ENCODE peak calls at places on chromosomes 2 and 18, in eight cellular contexts. A is brain microvascular endothelial cell; L is fibroblast of lung; D is neural crest cell; C is CD8-positive, alpha-beta T cell; K is GM13977; H is fibroblast of the aortic adventitia; S is endothelial cell. W is an unnamed sample.

GRCh38 chr18:42514522-42514921 is 559.5 kb downstream of the PIK3C3 start:
- DNase-seq in L (peak), H (peak), D (no peak), C (no peak), A (peak), K (no peak), S (no peak), W (no peak)

GRCh38 chr2:158745067-158745865 is 49.9 kb upstream of the DAPL1 start:
- DNase-seq in C (peak), A (peak), D (peak), K (peak), S (peak), L (peak), H (peak), W (peak)

GRCh38 chr2:39778233-39778632 is 825 bp downstream of the THUMPD2 start:
- DNase-seq in A (no peak), S (no peak), L (no peak), K (no peak), D (no peak), H (no peak), C (no peak), W (no peak)

GRCh38 chr18:13500227-13500865 is 226.0 kb downstream of the FAM210A start:
- DNase-seq in S (peak), C (no peak), K (no peak), L (peak), A (peak), D (peak), H (peak), W (peak)

GRCh38 chr2:648476-649424 is 28.5 kb downstream of the TMEM18 start:
- DNase-seq in A (no peak), S (peak), L (no peak), H (no peak), K (no peak), D (no peak), C (no peak), W (no peak)

GRCh38 chr2:237299897-237300296 is 114.1 kb downstream of the COL6A3 start:
- DNase-seq in S (no peak), C (no peak), A (peak), L (peak), D (no peak), H (peak), K (no peak), W (peak)

GRCh38 chr2:24972315-24972958 is 682 bp upstream of the DNAJC27 start:
- DNase-seq in D (peak), C (peak), K (peak), L (peak), A (peak), S (peak), H (peak), W (no peak)

GRCh38 chr2:140865851-140866250 is 1265.0 kb downstream of the LRP1B start:
- DNase-seq in L (no peak), H (no peak), A (no peak), K (no peak), S (no peak), C (no peak), D (no peak), W (no peak)

GRCh38 chr2:153477096-153477555 is 1.4 kb downstream of the RPRM start:
- DNase-seq in K (peak), C (no peak), D (peak), L (no peak), S (peak), H (no peak), A (no peak), W (no peak)

GRCh38 chr2:152088006-152088405 is 10.8 kb downstream of the CACNB4 start:
- DNase-seq in L (no peak), A (no peak), D (no peak), C (no peak), S (no peak), K (no peak), H (no peak), W (no peak)

GRCh38 chr18:23134780-23135678 is at the start of gene CABLES1:
- DNase-seq in A (peak), S (peak), K (peak), L (peak), H (peak), D (peak), C (no peak), W (no peak)

GRCh38 chr18:6039055-6039454 is 143.7 kb upstream of the TMEM200C start:
- DNase-seq in C (no peak), D (no peak), A (peak), S (no peak), L (peak), K (no peak), H (peak), W (no peak)

GRCh38 chr18:29616885-29617284 is 1425.7 kb downstream of the DSC3 start:
- DNase-seq in S (no peak), D (no peak), K (no peak), H (no peak), C (no peak), A (no peak), L (no peak), W (no peak)

GRCh38 chr2:191617589-191617988 is 60.3 kb upstream of the NABP1 start:
- DNase-seq in K (peak), A (no peak), D (no peak), L (no peak), C (peak), S (no peak), H (no peak), W (no peak)

GRCh38 chr2:69811591-69811990 is 17.9 kb upstream of the GMCL1 start:
- DNase-seq in A (no peak), S (no peak), K (no peak), D (no peak), L (no peak), C (no peak), H (no peak), W (no peak)

GRCh38 chr2:219441451-219442205 is 7.0 kb downstream of the SPEG start:
- DNase-seq in D (no peak), S (no peak), L (peak), K (peak), A (no peak), C (peak), H (peak), W (no peak)

GRCh38 chr2:176085861-176086771 is 2.4 kb upstream of the EVX2 start:
- DNase-seq in A (no peak), K (peak), C (no peak), D (no peak), H (peak), S (peak), L (peak), W (no peak)

DNA sequence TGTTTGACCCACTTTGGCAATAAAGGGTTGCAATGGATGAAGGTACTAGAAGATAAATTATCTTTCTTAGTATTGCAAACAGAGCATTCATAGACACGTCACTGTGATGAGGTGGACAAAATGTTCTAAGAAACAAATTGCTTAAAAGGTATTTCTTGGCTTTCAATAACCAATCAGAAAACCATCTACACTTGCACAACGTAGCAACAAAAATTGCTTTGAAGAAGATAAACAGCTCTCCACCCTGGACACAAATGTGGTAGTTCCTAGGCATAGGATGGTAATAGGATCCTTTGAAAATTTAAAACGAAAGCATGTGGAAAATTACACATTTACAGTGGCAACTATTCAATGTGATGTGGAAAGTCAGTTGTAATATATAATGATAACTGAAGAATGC is 439.9 kb upstream of the ETAA1 start:
- DNase-seq in C (no peak), S (no peak), H (peak), A (no peak), D (no peak), L (no peak), K (no peak), W (no peak)
- TF ChIP-seq CTCF in C (no peak), S (no peak), H (no peak), A (no peak), D (no peak), L (no peak), K (no peak), W (no peak)

GRCh38 chr2:161556440-161556839 is 67.8 kb upstream of the SLC4A10 start:
- DNase-seq in S (no peak), L (no peak), K (no peak), H (no peak), A (no peak), D (no peak), C (no peak), W (no peak)
- TF ChIP-seq CTCF in S (no peak), L (no peak), K (peak), H (no peak), A (no peak), D (peak), C (no peak), W (no peak)

DNA sequence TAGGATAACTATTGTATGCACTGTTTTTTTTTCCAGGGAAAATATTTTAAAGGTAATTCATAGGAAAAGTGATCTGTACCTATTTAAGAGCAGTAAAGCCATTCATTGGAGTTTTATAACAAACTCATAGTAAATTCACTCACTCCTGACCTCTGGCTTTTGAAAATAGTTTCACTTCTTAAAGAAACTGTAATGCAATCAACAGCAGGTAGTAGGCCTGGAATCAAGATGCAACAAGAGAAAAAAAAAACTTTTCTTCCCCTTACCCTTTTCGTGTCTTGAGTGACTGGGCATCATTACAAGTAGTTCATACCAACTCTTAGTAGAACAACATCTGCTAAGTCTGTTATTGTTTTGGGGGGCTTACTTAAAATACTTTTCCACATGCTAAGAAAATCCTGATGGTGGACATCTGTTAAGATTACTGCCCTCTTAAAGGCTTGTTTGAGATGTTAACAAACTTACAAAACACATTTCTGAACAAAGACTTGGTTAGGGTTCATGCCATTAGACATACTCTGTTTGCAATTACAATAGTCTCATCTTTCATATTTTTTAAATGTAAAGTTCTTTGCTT is 164.2 kb upstream of the FOSL2 start:
- DNase-seq in S (no peak), C (no peak), K (no peak), L (no peak), H (peak), D (no peak), A (no peak), W (no peak)
- TF ChIP-seq CTCF in S (peak), C (peak), K (no peak), L (no peak), H (no peak), D (peak), A (no peak), W (no peak)

DNA sequence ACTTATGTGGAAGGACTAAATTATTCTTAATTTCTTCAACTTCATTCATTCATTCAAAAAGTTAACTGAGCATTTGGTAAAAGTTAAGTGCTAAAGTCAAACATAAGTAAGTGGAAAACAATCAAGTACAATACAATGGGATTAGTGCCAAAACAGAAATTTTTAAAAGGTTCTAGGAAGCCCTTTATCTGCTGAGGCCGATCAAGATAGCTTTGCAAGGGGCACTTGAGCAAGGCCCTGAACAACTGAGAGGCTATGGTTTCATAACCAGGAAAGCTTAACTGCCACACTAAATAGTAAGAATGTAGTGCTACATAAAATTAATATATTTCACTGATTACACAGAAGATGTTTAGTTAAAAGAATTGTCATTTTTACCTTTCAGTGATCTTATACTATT is 76.5 kb downstream of the NOL10 start:
- DNase-seq in D (no peak), S (no peak), K (no peak), H (peak), A (no peak), L (no peak), C (no peak), W (no peak)
- TF ChIP-seq CTCF in D (no peak), S (no peak), K (no peak), H (no peak), A (no peak), L (no peak), C (no peak), W (no peak)

DNA sequence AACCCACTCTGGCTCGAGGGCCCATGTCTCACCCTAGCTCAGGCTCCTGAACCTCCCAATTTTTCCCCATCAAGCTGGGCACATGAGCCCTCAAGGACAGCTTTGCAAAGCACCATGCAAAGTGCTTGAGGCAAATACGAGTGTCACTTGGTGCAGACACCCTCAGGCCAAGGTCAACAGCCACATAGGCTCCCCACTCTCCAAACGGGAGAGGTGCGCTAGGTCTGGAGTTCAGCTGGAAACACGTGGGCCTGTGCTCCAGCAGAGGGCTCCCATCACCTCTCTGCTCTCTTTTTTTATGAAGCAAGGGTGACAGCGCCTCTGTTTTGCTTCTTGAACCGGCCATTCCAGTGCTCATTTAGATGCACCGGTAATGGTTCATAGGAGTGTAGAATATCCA is 11.9 kb upstream of the ARHGAP25 start:
- DNase-seq in A (no peak), C (no peak), S (no peak), H (no peak), D (no peak), K (no peak), L (no peak), W (no peak)
- TF ChIP-seq CTCF in A (peak), C (no peak), S (no peak), H (no peak), D (no peak), K (no peak), L (no peak), W (no peak)

GRCh38 chr2:26238301-26238958 is 6.0 kb downstream of the HADHA start:
- DNase-seq in K (no peak), L (no peak), A (no peak), S (no peak), H (peak), C (no peak), D (no peak), W (no peak)

GRCh38 chr2:26237868-26238267 is 6.6 kb downstream of the HADHA start:
- DNase-seq in H (no peak), C (no peak), S (no peak), A (no peak), D (no peak), K (no peak), L (no peak), W (no peak)

GRCh38 chr2:26229595-26229994 is 14.8 kb downstream of the HADHA start:
- DNase-seq in K (no peak), D (no peak), S (no peak), L (no peak), H (no peak), A (no peak), C (no peak), W (no peak)

GRCh38 chr2:26230806-26231205 is 13.6 kb downstream of the HADHA start:
- DNase-seq in H (no peak), L (no peak), D (no peak), C (no peak), K (no peak), A (no peak), S (no peak), W (no peak)

GRCh38 chr2:26235089-26235488 is 9.3 kb downstream of the HADHA start:
- DNase-seq in H (no peak), D (no peak), K (no peak), C (no peak), S (no peak), L (no peak), A (no peak), W (no peak)
- TF ChIP-seq CTCF in H (no peak), D (peak), K (peak), C (no peak), S (no peak), L (no peak), A (peak), W (peak)

GRCh38 chr2:232662486-232663260 is 29.3 kb downstream of the EFHD1 start:
- DNase-seq in K (no peak), D (no peak), A (no peak), C (no peak), L (no peak), S (no peak), H (no peak), W (no peak)

GRCh38 chr2:232655392-232655791 is 22.0 kb downstream of the EFHD1 start:
- DNase-seq in L (no peak), C (no peak), K (no peak), H (no peak), S (no peak), A (no peak), D (no peak), W (no peak)

GRCh38 chr2:232653441-232653840 is 20.0 kb downstream of the EFHD1 start:
- DNase-seq in C (no peak), A (no peak), H (no peak), K (no peak), S (no peak), D (no peak), L (no peak), W (no peak)

GRCh38 chr2:232659359-232659758 is 26.0 kb downstream of the EFHD1 start:
- DNase-seq in L (peak), C (no peak), A (no peak), H (no peak), D (no peak), K (no peak), S (no peak), W (no peak)

GRCh38 chr2:232658217-232658785 is 24.9 kb downstream of the EFHD1 start:
- DNase-seq in D (no peak), A (no peak), H (no peak), C (no peak), K (no peak), S (no peak), L (no peak), W (no peak)
- TF ChIP-seq CTCF in D (no peak), A (peak), H (no peak), C (no peak), K (peak), S (no peak), L (no peak), W (peak)

GRCh38 chr2:134790487-134790886 is 47.9 kb upstream of the ACMSD start:
- DNase-seq in A (no peak), H (no peak), S (no peak), C (no peak), D (no peak), L (no peak), K (no peak), W (no peak)
- TF ChIP-seq CTCF in A (peak), H (peak), S (peak), C (no peak), D (peak), L (no peak), K (no peak), W (peak)

W was measured in AG09309.